ENCODE peak calls at places on chromosome 18, in four cellular contexts. T is mucosa of descending colon, N is colonic mucosa, D is WERI-Rb-1. W is an unnamed sample. For H3K9me3, the result is how much of the 10 kb centered on the place peaks cover.

GRCh38 chr18:8397034-8397433 is 212.2 kb upstream of the RAB12 start:
- DNase-seq in T (no peak), N (no peak), D (no peak), W (no peak)

GRCh38 chr18:4960578-4960977 is 236.5 kb downstream of the AKAIN1 start:
- DNase-seq in T (no peak), N (no peak), D (no peak), W (no peak)

GRCh38 chr18:56727399-56727798 is 76.2 kb downstream of the WDR7 start:
- DNase-seq in T (no peak), N (no peak), D (no peak), W (no peak)

GRCh38 chr18:22108674-22109073 is 60.7 kb upstream of the GATA6 start:
- DNase-seq in T (no peak), N (no peak), D (no peak), W (no peak)

GRCh38 chr18:7945882-7946281 is 378.8 kb downstream of the PTPRM start:
- DNase-seq in T (no peak), N (no peak), D (no peak), W (no peak)

GRCh38 chr18:47795448-47795843 is 135.0 kb downstream of the SMAD2 start:
- DNase-seq in T (no peak), N (no peak), D (no peak), W (no peak)

GRCh38 chr18:77000527-77000926 is 132.1 kb downstream of the MBP start:
- DNase-seq in T (no peak), N (peak), D (no peak), W (no peak)

GRCh38 chr18:77016133-77016839 is 116.3 kb downstream of the MBP start:
- DNase-seq in T (no peak), N (no peak), D (no peak), W (no peak)

GRCh38 chr18:59951591-59951990 is 51.8 kb downstream of the PMAIP1 start:
- DNase-seq in T (no peak), N (no peak), D (no peak), W (no peak)

GRCh38 chr18:23690505-23691068 is 1.3 kb downstream of the LAMA3 start:
- DNase-seq in T (no peak), N (no peak), D (no peak), W (no peak)

GRCh38 chr18:28149810-28150420 is 27.0 kb downstream of the CDH2 start:
- DNase-seq in T (no peak), N (no peak), D (no peak), W (no peak)

DNA sequence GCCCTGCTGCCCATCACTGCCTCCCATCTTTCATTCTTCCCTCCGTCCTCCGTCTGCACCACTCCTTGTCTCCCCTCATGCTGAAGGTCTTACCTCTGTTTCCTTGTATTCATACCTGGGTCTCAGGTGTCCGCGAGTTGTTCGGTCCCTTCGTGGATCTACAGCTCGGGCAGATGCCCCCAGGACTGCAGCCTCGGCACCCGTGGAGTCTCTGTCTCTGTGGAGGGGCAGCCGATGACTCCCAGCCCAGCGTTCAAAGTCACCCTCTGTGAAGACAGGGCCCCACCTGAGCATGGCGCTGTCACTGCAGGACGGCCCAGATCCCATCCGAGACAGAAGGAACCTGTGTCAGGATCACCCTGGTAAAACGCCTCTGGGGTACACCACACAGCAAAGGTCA is 480.0 kb upstream of the SALL3 start:
- DNase-seq in T (no peak), N (no peak), D (no peak), W (no peak)
- H3K9me3 ChIP-seq in T (under half), N (under half), D (under half), W (under half)

GRCh38 chr18:79396431-79397287 is 929 bp downstream of the NFATC1 start:
- DNase-seq in T (peak), N (peak), D (peak), W (no peak)
- TF ChIP-seq CTCF in T (no peak), N (no peak), D (peak), W (peak)

DNA sequence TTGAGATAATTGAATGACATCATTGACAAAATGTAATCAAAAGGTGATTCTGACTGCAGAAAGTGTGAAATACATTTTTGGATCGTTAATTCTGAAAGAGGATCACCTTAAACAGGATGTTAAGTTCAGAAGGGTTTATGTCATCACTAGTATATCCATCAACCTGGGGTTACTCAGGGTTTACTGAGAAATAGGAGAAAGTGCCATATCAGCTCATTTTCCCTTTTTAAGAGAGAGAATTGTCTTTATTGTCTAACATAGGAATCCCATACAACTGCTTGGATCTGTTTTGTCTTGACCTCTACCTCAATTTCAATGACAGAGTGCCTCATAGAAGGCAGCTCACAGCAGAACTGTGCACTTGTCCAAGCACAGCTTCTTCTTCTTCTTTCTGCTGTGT is 466.2 kb upstream of the LINC00305 start:
- DNase-seq in T (no peak), N (no peak), D (no peak), W (no peak)
- H3K9me3 ChIP-seq in T (under half), N (under half), D (under half), W (under half)

GRCh38 chr18:75854174-75854573 is 426.7 kb upstream of the SMIM21 start:
- DNase-seq in T (no peak), N (no peak), D (peak), W (no peak)
- TF ChIP-seq CTCF in T (peak), N (peak), D (peak), W (peak)

GRCh38 chr18:14959550-14959949 is 211.6 kb downstream of the ANKRD30B start:
- DNase-seq in T (no peak), N (no peak), D (no peak), W (peak)
- H3K9me3 ChIP-seq in T (under half), N (under half), D (under half), W (under half)

W was measured in esophagus muscularis mucosa.